ENCODE peak calls at places on chromosomes 5 and 9, in five cellular contexts. One of them, this sample, is unnamed.

GRCh38 chr5:40480392-40480791 is 199.3 kb upstream of the PTGER4 start:
- DNase-seq in IMR-90: no peak
- DNase-seq in neuronal stem cell: no peak
- DNase-seq in H1: no peak
- DNase-seq in mesendoderm: no peak
- DNase-seq in this sample: no peak

GRCh38 chr5:151475378-151475777 is 28.0 kb downstream of the SLC36A1 start:
- DNase-seq in IMR-90: no peak
- DNase-seq in neuronal stem cell: no peak
- DNase-seq in H1: no peak
- DNase-seq in mesendoderm: no peak
- DNase-seq in this sample: no peak

GRCh38 chr5:175254155-175254554 is 189.8 kb downstream of the DRD1 start:
- DNase-seq in IMR-90: peak; percentile 42
- DNase-seq in neuronal stem cell: no peak
- DNase-seq in H1: no peak
- DNase-seq in mesendoderm: no peak
- DNase-seq in this sample: no peak

GRCh38 chr5:122463221-122463620 is 151.2 kb downstream of the SNCAIP start:
- DNase-seq in IMR-90: peak; percentile 87
- DNase-seq in neuronal stem cell: no peak
- DNase-seq in H1: no peak
- DNase-seq in mesendoderm: no peak
- DNase-seq in this sample: no peak

GRCh38 chr9:120387257-120387999 is 192.5 kb downstream of the CDK5RAP2 start:
- DNase-seq in IMR-90: no peak
- DNase-seq in neuronal stem cell: no peak
- DNase-seq in H1: no peak
- DNase-seq in mesendoderm: no peak
- DNase-seq in this sample: no peak

GRCh38 chr9:33180526-33181184 is 13.5 kb upstream of the B4GALT1 start:
- DNase-seq in IMR-90: peak; percentile 70
- DNase-seq in neuronal stem cell: no peak
- DNase-seq in H1: no peak
- DNase-seq in mesendoderm: peak; percentile 60
- DNase-seq in this sample: peak; percentile 76

GRCh38 chr5:123951204-123951977 is 439.4 kb downstream of the CSNK1G3 start:
- DNase-seq in IMR-90: peak; percentile 96
- DNase-seq in neuronal stem cell: no peak
- DNase-seq in H1: no peak
- DNase-seq in mesendoderm: no peak
- DNase-seq in this sample: no peak

GRCh38 chr9:127716412-127716811 is 533 bp downstream of the TTC16 start:
- DNase-seq in IMR-90: no peak
- DNase-seq in neuronal stem cell: no peak
- DNase-seq in H1: no peak
- DNase-seq in mesendoderm: no peak
- DNase-seq in this sample: no peak

GRCh38 chr5:107504424-107504823 is 166.3 kb downstream of the EFNA5 start:
- DNase-seq in IMR-90: no peak
- DNase-seq in neuronal stem cell: no peak
- DNase-seq in H1: no peak
- DNase-seq in mesendoderm: no peak
- DNase-seq in this sample: no peak

GRCh38 chr5:5741418-5741817 is 318.9 kb downstream of the ICE1 start:
- DNase-seq in IMR-90: no peak
- DNase-seq in neuronal stem cell: no peak
- DNase-seq in H1: no peak
- DNase-seq in mesendoderm: no peak
- DNase-seq in this sample: no peak

GRCh38 chr9:127154390-127155191 is 32.2 kb upstream of the ANGPTL2 start:
- DNase-seq in IMR-90: peak; percentile 35
- DNase-seq in neuronal stem cell: no peak
- DNase-seq in H1: no peak
- DNase-seq in mesendoderm: no peak
- DNase-seq in this sample: no peak

GRCh38 chr5:158080112-158080511 is 221.2 kb upstream of the CLINT1 start:
- DNase-seq in IMR-90: no peak
- DNase-seq in neuronal stem cell: no peak
- DNase-seq in H1: no peak
- DNase-seq in mesendoderm: peak; percentile 60
- DNase-seq in this sample: no peak

DNA sequence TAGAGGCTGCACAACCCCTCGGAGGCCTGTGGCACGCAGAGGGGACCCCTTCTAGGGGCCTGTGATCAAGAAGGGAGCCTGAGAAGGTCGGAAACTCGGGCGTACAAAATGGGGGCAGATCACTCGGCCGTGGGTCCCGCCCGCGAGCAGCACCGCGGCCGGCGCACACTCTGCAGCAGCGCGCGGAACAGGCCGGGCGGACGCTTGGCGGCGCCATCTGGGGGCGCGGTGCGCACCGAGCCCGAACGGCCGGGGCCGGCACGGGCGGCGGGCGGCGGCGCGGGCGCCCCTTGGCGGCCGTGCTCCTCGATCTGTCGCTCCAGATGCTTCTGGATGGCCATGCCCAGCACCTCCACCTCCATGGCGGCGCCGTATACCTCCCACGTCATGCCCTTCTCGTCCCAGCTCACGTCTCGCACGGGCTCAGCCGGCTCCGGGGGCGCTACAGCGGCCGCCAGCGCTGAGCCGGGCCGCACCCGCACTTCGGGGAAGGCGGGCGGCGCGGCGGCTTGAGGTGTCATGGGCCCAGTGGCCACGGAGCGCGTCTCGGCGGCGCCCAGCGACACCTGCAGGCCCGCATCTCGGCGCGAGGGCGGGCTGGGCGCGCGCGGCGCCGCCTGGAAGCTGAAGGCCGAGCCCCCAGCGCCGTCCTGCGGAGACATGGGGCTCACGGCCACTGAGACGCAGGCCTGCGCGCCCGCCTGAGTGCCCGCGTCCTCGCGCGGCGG is 13.1 kb downstream of the GPRIN1 start:
- DNase-seq in IMR-90: no peak
- DNase-seq in neuronal stem cell: no peak
- DNase-seq in H1: no peak
- DNase-seq in mesendoderm: peak; percentile 52
- DNase-seq in this sample: peak; percentile 31
- H3K4me2 ChIP-seq in IMR-90: no peak overlapping the region
- H3K4me2 ChIP-seq in neuronal stem cell: peak overlapping the region; percentile 22
- H3K4me2 ChIP-seq in H1: peak overlapping the region; percentile 69
- H3K4me2 ChIP-seq in mesendoderm: no peak overlapping the region
- H3K4me2 ChIP-seq in this sample: peak overlapping the region; percentile 64

GRCh38 chr5:57420821-57421220 is 61.8 kb downstream of the ACTBL2 start:
- DNase-seq in IMR-90: no peak
- DNase-seq in neuronal stem cell: no peak
- DNase-seq in H1: no peak
- DNase-seq in mesendoderm: no peak
- DNase-seq in this sample: no peak

GRCh38 chr5:57417981-57418380 is 64.6 kb downstream of the ACTBL2 start:
- DNase-seq in IMR-90: no peak
- DNase-seq in neuronal stem cell: no peak
- DNase-seq in H1: no peak
- DNase-seq in mesendoderm: no peak
- DNase-seq in this sample: no peak

GRCh38 chr5:57422341-57422740 is 60.3 kb downstream of the ACTBL2 start:
- DNase-seq in IMR-90: no peak
- DNase-seq in neuronal stem cell: no peak
- DNase-seq in H1: no peak
- DNase-seq in mesendoderm: no peak
- DNase-seq in this sample: no peak

GRCh38 chr5:57417320-57417719 is 65.3 kb downstream of the ACTBL2 start:
- DNase-seq in IMR-90: no peak
- DNase-seq in neuronal stem cell: no peak
- DNase-seq in H1: no peak
- DNase-seq in mesendoderm: no peak
- DNase-seq in this sample: no peak

DNA sequence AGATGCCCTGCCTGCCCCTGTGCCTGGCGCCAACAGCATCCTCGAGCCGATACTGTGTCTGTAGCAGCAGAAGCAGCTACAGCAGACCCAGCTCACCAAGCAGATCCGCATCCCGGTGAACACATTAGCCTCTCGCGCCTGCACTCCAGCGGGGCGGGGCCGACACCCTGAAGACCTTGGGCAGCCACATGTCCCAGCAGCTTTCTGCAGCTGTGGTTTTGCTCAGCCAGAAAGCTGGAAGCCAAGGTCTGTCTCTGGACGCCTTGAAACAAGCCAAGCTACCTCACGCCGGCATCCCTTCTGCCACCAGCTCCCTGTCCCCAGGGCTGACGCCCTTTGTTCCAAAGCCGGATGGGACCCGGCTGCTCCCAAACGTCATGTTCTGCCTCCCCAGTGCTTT is 59.6 kb downstream of the ACTBL2 start:
- DNase-seq in IMR-90: no peak
- DNase-seq in neuronal stem cell: no peak
- DNase-seq in H1: no peak
- DNase-seq in mesendoderm: no peak
- DNase-seq in this sample: no peak
- H3K18ac ChIP-seq in IMR-90: no peak overlapping the region
- H3K18ac ChIP-seq in neuronal stem cell: no peak overlapping the region
- H3K18ac ChIP-seq in H1: no peak overlapping the region
- H3K18ac ChIP-seq in mesendoderm: no peak overlapping the region
- H3K18ac ChIP-seq in this sample: no peak overlapping the region

DNA sequence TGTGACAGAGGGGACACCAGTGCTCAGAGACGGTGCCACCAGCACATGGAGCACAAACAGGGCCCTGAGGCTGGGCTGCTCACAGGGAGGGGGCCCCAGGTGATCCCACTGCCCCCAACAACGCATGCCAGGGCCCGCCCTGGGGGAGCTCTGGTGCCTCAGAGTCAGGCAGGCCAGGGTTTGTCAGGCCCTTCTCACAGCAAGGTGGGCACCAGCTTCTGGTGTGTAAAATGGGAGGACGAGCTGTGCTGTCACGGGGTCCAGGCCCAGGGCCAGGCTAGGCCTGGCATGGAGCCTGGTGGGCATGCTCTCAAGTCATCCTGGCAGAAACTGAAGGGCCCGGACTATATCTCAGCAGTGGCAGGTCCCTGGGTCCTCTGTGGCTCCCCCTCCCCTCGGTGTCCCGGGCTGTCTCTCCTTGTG is 34.5 kb downstream of the PRRT1B start:
- DNase-seq in IMR-90: no peak
- DNase-seq in neuronal stem cell: no peak
- DNase-seq in H1: no peak
- DNase-seq in mesendoderm: no peak
- DNase-seq in this sample: no peak
- H3K4me2 ChIP-seq in IMR-90: no peak overlapping the region
- H3K4me2 ChIP-seq in neuronal stem cell: no peak overlapping the region
- H3K4me2 ChIP-seq in H1: no peak overlapping the region
- H3K4me2 ChIP-seq in mesendoderm: no peak overlapping the region
- H3K4me2 ChIP-seq in this sample: no peak overlapping the region

DNA sequence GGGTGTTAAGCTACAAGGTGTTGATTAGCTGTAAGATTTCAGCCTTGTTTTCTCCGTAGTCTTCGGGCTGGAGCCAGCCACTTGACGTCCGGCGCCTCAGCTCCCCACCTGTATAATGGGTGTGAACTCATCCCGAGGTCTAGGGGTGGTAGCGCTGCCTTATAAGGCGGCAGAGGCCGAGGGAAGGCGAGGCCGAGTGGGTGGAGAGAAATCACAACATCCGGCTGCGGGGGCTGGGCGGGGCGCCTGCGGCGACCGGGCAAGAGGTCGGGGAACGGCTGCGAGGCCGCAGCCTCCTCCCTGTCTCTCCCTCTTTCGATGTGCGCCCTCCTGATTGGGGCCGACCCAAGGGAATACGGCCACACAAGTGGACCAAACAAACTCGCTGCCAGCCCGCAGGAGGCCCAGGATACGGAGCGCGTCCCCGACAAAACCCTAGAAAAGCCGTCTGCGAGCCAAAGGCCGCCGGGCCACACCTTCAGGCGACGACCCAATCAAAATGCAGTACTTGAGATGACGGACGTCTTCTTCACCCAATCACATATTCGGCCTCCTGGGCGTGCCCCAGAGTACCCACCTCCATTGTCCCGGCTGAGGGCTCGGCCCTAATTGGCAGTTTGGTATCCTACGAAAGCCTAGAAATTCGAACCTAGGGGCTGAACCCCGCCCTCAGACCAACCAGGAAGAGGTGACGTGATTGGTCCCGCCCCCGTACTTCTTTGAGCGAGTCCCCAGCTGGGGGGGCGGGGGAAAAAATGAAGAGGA is 493 bp upstream of the GRK6 start:
- DNase-seq in IMR-90: peak; percentile 100
- DNase-seq in neuronal stem cell: peak; percentile 100
- DNase-seq in H1: peak; percentile 100
- DNase-seq in mesendoderm: peak; percentile 100
- DNase-seq in this sample: peak; percentile 100
- H3K18ac ChIP-seq in IMR-90: peak overlapping the region; percentile 75
- H3K18ac ChIP-seq in neuronal stem cell: peak overlapping the region; percentile 97
- H3K18ac ChIP-seq in H1: peak overlapping the region; percentile 71
- H3K18ac ChIP-seq in mesendoderm: peak overlapping the region; percentile 11
- H3K18ac ChIP-seq in this sample: peak overlapping the region; percentile 82

This sample was measured in trophoblast cell.